ENCODE peak calls at places on chromosomes 12 and 14, in five cellular contexts. K is HTR-8/SVneo; Y is choroid plexus epithelial cell; I is NCI-H2171; L is activated T-cell treated with anti-CD3 and anti-CD28 coated beads, Interleukin-2, amount 50 U/mL, for 72 hours. T is an unnamed sample.

GRCh38 chr14:33493990-33494389 is 456.9 kb downstream of the EGLN3 start:
- DNase-seq in K (no peak), L (no peak), I (no peak), Y (no peak), T (no peak)

GRCh38 chr14:52020315-52020714 is 31.0 kb downstream of the RTRAF start:
- DNase-seq in K (no peak), I (no peak), L (no peak), Y (no peak), T (no peak)

GRCh38 chr12:53518381-53518780 is 11.1 kb upstream of the NPFF start:
- DNase-seq in Y (no peak), K (no peak), L (no peak), I (no peak), T (no peak)

GRCh38 chr12:26219736-26220135 is 24.4 kb downstream of the SSPN start:
- DNase-seq in L (no peak), I (no peak), K (no peak), Y (no peak), T (no peak)

GRCh38 chr14:23647619-23648018 is 11.5 kb downstream of the DHRS2 start:
- DNase-seq in Y (no peak), K (no peak), L (no peak), I (no peak), T (no peak)

GRCh38 chr12:131348226-131349010 is 362.5 kb upstream of the SFSWAP start:
- DNase-seq in I (peak), K (no peak), L (no peak), Y (no peak), T (no peak)

GRCh38 chr12:98013560-98013959 is 501.8 kb upstream of the TMPO start:
- DNase-seq in L (no peak), I (no peak), Y (no peak), K (no peak), T (no peak)

GRCh38 chr12:66268562-66268961 is 33.7 kb upstream of the HELB start:
- DNase-seq in L (no peak), K (no peak), Y (no peak), I (no peak), T (no peak)

GRCh38 chr12:6605425-6606330 is 1.5 kb downstream of the CHD4 start:
- DNase-seq in K (peak), Y (peak), L (peak), I (peak), T (no peak)

GRCh38 chr12:24911284-24911791 is 37.6 kb downstream of the BCAT1 start:
- DNase-seq in K (no peak), Y (peak), I (no peak), L (no peak), T (no peak)

GRCh38 chr12:68446896-68447806 is 115.0 kb upstream of the MDM1 start:
- DNase-seq in K (no peak), I (no peak), L (no peak), Y (peak), T (no peak)

GRCh38 chr14:92613008-92613658 is 99.6 kb downstream of the RIN3 start:
- DNase-seq in I (peak), L (peak), Y (peak), K (peak), T (peak)

GRCh38 chr12:132904718-132905328 is 17.4 kb upstream of the CHFR start:
- DNase-seq in I (no peak), Y (peak), K (no peak), L (peak), T (no peak)

GRCh38 chr14:76917759-76918175 is 91.6 kb downstream of the LRRC74A start:
- DNase-seq in I (peak), K (no peak), Y (no peak), L (no peak), T (no peak)

GRCh38 chr12:25253371-25254068 is 2.8 kb upstream of the KRAS start:
- DNase-seq in L (no peak), I (no peak), K (no peak), Y (no peak), T (no peak)

GRCh38 chr12:124737040-124737419 is 126.6 kb downstream of the SCARB1 start:
- DNase-seq in Y (peak), L (no peak), K (no peak), I (no peak), T (no peak)

GRCh38 chr12:50066402-50066801 is 9.0 kb downstream of the ASIC1 start:
- DNase-seq in L (no peak), I (no peak), K (peak), Y (peak), T (no peak)

GRCh38 chr14:77848031-77848430 is 48.1 kb downstream of the ADCK1 start:
- DNase-seq in K (no peak), L (no peak), Y (peak), I (no peak), T (no peak)

GRCh38 chr12:30985814-30986452 is 59.4 kb downstream of the TSPAN11 start:
- DNase-seq in Y (peak), L (peak), K (peak), I (no peak), T (no peak)